ENCODE peak calls at places on chromosomes 6 and 20, in eight cellular contexts. H is stimulated activated CD8-positive, alpha-beta memory T cell treated with anti-CD3 and anti-CD28 coated beads, Interleukin-12 subunit alpha, Interleukin-12 subunit beta, amount 100 ng/mL, for 1 hour; K is CD8-positive, alpha-beta T cell; N is ACHN; F is thoracic aorta; Q is activated T-helper 1 cell treated with anti-CD3 and anti-CD28 coated beads, Interleukin-2, amount 50 U/mL, for 16 hours; P is H4; U is GM03348. Z is an unnamed sample.
A peak's percentile ranks its signal among the peaks of the same experiment; 100 is the strongest.

GRCh38 chr6:154277578-154278128 is 79.0 kb downstream of the IPCEF1 start:
- DNase-seq in H (no peak), K (no peak), N (no peak), F (no peak), Q (no peak), P (no peak), U (no peak), Z (no peak)

GRCh38 chr6:5028921-5029320 is 25.1 kb upstream of the RPP40 start:
- DNase-seq in H (no peak), K (no peak), N (no peak), F (no peak), Q (no peak), P (no peak), U (no peak), Z (no peak)

GRCh38 chr6:52394251-52394666 is 25.9 kb upstream of the EFHC1 start:
- DNase-seq in H (no peak), K (no peak), N (no peak), F (no peak), Q (no peak), P (no peak), U (no peak), Z (no peak)

GRCh38 chr20:13325033-13325432 is 104.0 kb downstream of the ISM1 start:
- DNase-seq in H (no peak), K (no peak), N (peak; percentile 58), F (no peak), Q (no peak), P (peak; percentile 53), U (no peak), Z (peak; percentile 57)

GRCh38 chr6:4608361-4609115 is 167.7 kb upstream of the CDYL start:
- DNase-seq in H (no peak), K (no peak), N (no peak), F (no peak), Q (no peak), P (no peak), U (no peak), Z (no peak)

GRCh38 chr6:157148391-157149323 is 174.7 kb downstream of the TMEM242 start:
- DNase-seq in H (no peak), K (no peak), N (peak; percentile 94), F (peak; percentile 74), Q (no peak), P (peak; percentile 94), U (peak; percentile 91), Z (peak; percentile 89)

GRCh38 chr6:4973972-4974885 is 29.6 kb downstream of the RPP40 start:
- DNase-seq in H (no peak), K (no peak), N (no peak), F (no peak), Q (no peak), P (no peak), U (peak; percentile 79), Z (no peak)

GRCh38 chr20:16947346-16947943 is 199.3 kb downstream of the OTOR start:
- DNase-seq in H (no peak), K (no peak), N (no peak), F (no peak), Q (no peak), P (no peak), U (peak; percentile 11), Z (no peak)

GRCh38 chr6:113445201-113445600 is 411.9 kb upstream of the MARCKS start:
- DNase-seq in H (no peak), K (no peak), N (no peak), F (no peak), Q (no peak), P (no peak), U (no peak), Z (no peak)

GRCh38 chr20:16301981-16302380 is 271.3 kb downstream of the KIF16B start:
- DNase-seq in H (no peak), K (no peak), N (no peak), F (no peak), Q (no peak), P (no peak), U (no peak), Z (no peak)

GRCh38 chr6:113049190-113049589 is 702.1 kb downstream of the RFPL4B start:
- DNase-seq in H (no peak), K (no peak), N (no peak), F (no peak), Q (no peak), P (no peak), U (peak; percentile 16), Z (no peak)

GRCh38 chr6:43671011-43671800 is 16.4 kb downstream of the MRPS18A start:
- DNase-seq in H (no peak), K (no peak), N (no peak), F (no peak), Q (no peak), P (no peak), U (no peak), Z (no peak)

GRCh38 chr6:63636516-63636968 is 940 bp downstream of the PHF3 start:
- DNase-seq in H (peak; percentile 25), K (peak; percentile 45), N (peak; percentile 37), F (peak; percentile 17), Q (peak; percentile 20), P (peak; percentile 46), U (peak; percentile 16), Z (peak; percentile 42)

GRCh38 chr6:21200056-21200870 is 393.3 kb upstream of the SOX4 start:
- DNase-seq in H (no peak), K (no peak), N (no peak), F (no peak), Q (no peak), P (no peak), U (no peak), Z (peak; percentile 78)

GRCh38 chr6:170489836-170490235 is 63.3 kb downstream of the PSMB1 start:
- DNase-seq in H (no peak), K (no peak), N (no peak), F (no peak), Q (no peak), P (no peak), U (peak; percentile 21), Z (no peak)

GRCh38 chr20:38198238-38198861 is 33.3 kb upstream of the TGM2 start:
- DNase-seq in H (no peak), K (no peak), N (no peak), F (no peak), Q (no peak), P (no peak), U (no peak), Z (no peak)

GRCh38 chr20:24389686-24390085 is 79.7 kb upstream of the SYNDIG1 start:
- DNase-seq in H (peak; percentile 8), K (peak; percentile 21), N (no peak), F (no peak), Q (no peak), P (no peak), U (no peak), Z (no peak)

GRCh38 chr6:105733556-105734162 is 330.8 kb upstream of the PREP start:
- DNase-seq in H (no peak), K (no peak), N (peak; percentile 26), F (no peak), Q (no peak), P (peak; percentile 8), U (peak; percentile 35), Z (no peak)

GRCh38 chr6:121748376-121748775 is 312.9 kb downstream of the GJA1 start:
- DNase-seq in H (no peak), K (no peak), N (no peak), F (no peak), Q (no peak), P (no peak), U (peak; percentile 74), Z (no peak)

GRCh38 chr6:32113386-32114352 is 4.5 kb upstream of the TNXB start:
- DNase-seq in H (no peak), K (no peak), N (peak; percentile 77), F (peak; percentile 86), Q (no peak), P (peak; percentile 39), U (peak; percentile 94), Z (no peak)

GRCh38 chr20:13037727-13038126 is 29.0 kb downstream of the SPTLC3 start:
- DNase-seq in H (no peak), K (no peak), N (no peak), F (no peak), Q (no peak), P (no peak), U (no peak), Z (no peak)

GRCh38 chr6:101847690-101848089 is 454.2 kb downstream of the GRIK2 start:
- DNase-seq in H (no peak), K (no peak), N (no peak), F (no peak), Q (no peak), P (no peak), U (no peak), Z (no peak)

GRCh38 chr6:65707134-65707826 is at the start of gene EYS:
- DNase-seq in H (no peak), K (no peak), N (no peak), F (no peak), Q (no peak), P (no peak), U (no peak), Z (peak; percentile 26)

GRCh38 chr20:53723621-53724020 is 130.0 kb upstream of the ZNF217 start:
- DNase-seq in H (no peak), K (no peak), N (no peak), F (no peak), Q (no peak), P (no peak), U (no peak), Z (no peak)

GRCh38 chr6:21506126-21506525 is 87.4 kb upstream of the SOX4 start:
- DNase-seq in H (no peak), K (no peak), N (no peak), F (no peak), Q (no peak), P (no peak), U (no peak), Z (no peak)

GRCh38 chr20:9119776-9120175 is 50.9 kb downstream of the PLCB4 start:
- DNase-seq in H (no peak), K (no peak), N (no peak), F (no peak), Q (no peak), P (peak; percentile 35), U (no peak), Z (peak; percentile 74)

GRCh38 chr6:14361956-14362587 is 244.5 kb downstream of the CD83 start:
- DNase-seq in H (no peak), K (no peak), N (no peak), F (no peak), Q (no peak), P (no peak), U (no peak), Z (no peak)

GRCh38 chr20:41643504-41643938 is 25.3 kb upstream of the CHD6 start:
- DNase-seq in H (no peak), K (no peak), N (peak; percentile 5), F (no peak), Q (no peak), P (peak; percentile 94), U (peak; percentile 27), Z (peak; percentile 76)

GRCh38 chr20:32674362-32674789 is 635 bp upstream of the C20orf203 start:
- DNase-seq in H (peak; percentile 59), K (peak; percentile 56), N (peak; percentile 43), F (no peak), Q (peak; percentile 48), P (peak; percentile 46), U (peak; percentile 82), Z (peak; percentile 69)

GRCh38 chr20:45822863-45823262 is 4.2 kb downstream of the TNNC2 start:
- DNase-seq in H (no peak), K (no peak), N (no peak), F (no peak), Q (no peak), P (no peak), U (peak; percentile 54), Z (peak; percentile 74)

GRCh38 chr20:23622839-23623343 is 14.9 kb downstream of the CST3 start:
- DNase-seq in H (no peak), K (no peak), N (peak; percentile 71), F (no peak), Q (no peak), P (peak; percentile 78), U (peak; percentile 90), Z (peak; percentile 63)

GRCh38 chr6:51550243-51550642 is 537.2 kb downstream of the PKHD1 start:
- DNase-seq in H (no peak), K (no peak), N (no peak), F (no peak), Q (no peak), P (no peak), U (no peak), Z (peak; percentile 40)

GRCh38 chr20:57437672-57438330 is 46.6 kb downstream of the RBM38 start:
- DNase-seq in H (no peak), K (no peak), N (no peak), F (no peak), Q (no peak), P (no peak), U (no peak), Z (no peak)

GRCh38 chr6:108969776-108970175 is 121.6 kb downstream of the ARMC2 start:
- DNase-seq in H (no peak), K (no peak), N (no peak), F (no peak), Q (no peak), P (no peak), U (peak; percentile 25), Z (no peak)